ENCODE peak calls at places on chromosomes 11 and 22, in seven cellular contexts. I is BJ, E is progenitor cell of endocrine pancreas, R is GM10248, J is AG10803, S is choroid plexus epithelial cell, T is GM12865. O is an unnamed sample.
A peak's percentile ranks its signal among the peaks of the same experiment; 100 is the strongest.

GRCh38 chr11:45180158-45180887 is 33.9 kb downstream of the PRDM11 start:
- DNase-seq in I (no peak), E (peak; percentile 56), R (no peak), J (no peak), S (peak; percentile 5), T (peak; percentile 31), O (peak; percentile 48)

GRCh38 chr11:5348516-5349194 is 2.7 kb upstream of the OR51B6 start:
- DNase-seq in I (no peak), E (no peak), R (no peak), J (no peak), S (no peak), T (no peak), O (no peak)

GRCh38 chr22:46582281-46582811 is 37.8 kb upstream of the GRAMD4 start:
- DNase-seq in I (no peak), E (no peak), R (no peak), J (no peak), S (no peak), T (no peak), O (no peak)

GRCh38 chr11:71437399-71437798 is 10.8 kb downstream of the DHCR7 start:
- DNase-seq in I (no peak), E (no peak), R (no peak), J (no peak), S (no peak), T (no peak), O (no peak)

GRCh38 chr11:126158054-126158791 is 53.2 kb downstream of the RPUSD4 start:
- DNase-seq in I (no peak), E (no peak), R (no peak), J (no peak), S (no peak), T (no peak), O (no peak)

GRCh38 chr11:66126808-66127555 is 56.9 kb downstream of the PACS1 start:
- DNase-seq in I (peak; percentile 20), E (no peak), R (peak; percentile 41), J (peak; percentile 80), S (peak; percentile 86), T (peak; percentile 84), O (peak; percentile 62)

GRCh38 chr11:30196400-30197206 is 34.2 kb upstream of the FSHB start:
- DNase-seq in I (no peak), E (peak; percentile 70), R (peak; percentile 27), J (peak; percentile 42), S (peak; percentile 66), T (peak; percentile 70), O (peak; percentile 65)

GRCh38 chr11:113147249-113147648 is 167.1 kb upstream of the TTC12 start:
- DNase-seq in I (no peak), E (no peak), R (no peak), J (no peak), S (no peak), T (no peak), O (no peak)

GRCh38 chr11:75659836-75660235 is 9.0 kb downstream of the MAP6 start:
- DNase-seq in I (no peak), E (no peak), R (no peak), J (peak; percentile 16), S (no peak), T (no peak), O (no peak)

GRCh38 chr11:13210424-13210823 is 67.2 kb upstream of the BMAL1 start:
- DNase-seq in I (peak; percentile 26), E (peak; percentile 22), R (no peak), J (peak; percentile 83), S (peak; percentile 86), T (peak; percentile 61), O (peak; percentile 81)

GRCh38 chr11:50174189-50174588 is 141.5 kb downstream of the OR4C45 start:
- DNase-seq in I (no peak), E (no peak), R (no peak), J (peak; percentile 44), S (peak; percentile 9), T (no peak), O (peak; percentile 74)

GRCh38 chr11:119764108-119764874 is 35.3 kb upstream of the NECTIN1 start:
- DNase-seq in I (no peak), E (no peak), R (no peak), J (peak; percentile 69), S (peak; percentile 77), T (no peak), O (no peak)

GRCh38 chr11:129143335-129143734 is 48.8 kb downstream of the ARHGAP32 start:
- DNase-seq in I (peak; percentile 96), E (no peak), R (no peak), J (peak; percentile 97), S (peak; percentile 98), T (no peak), O (peak; percentile 100)

GRCh38 chr11:16959528-16960100 is 54.6 kb downstream of the PLEKHA7 start:
- DNase-seq in I (no peak), E (no peak), R (no peak), J (no peak), S (no peak), T (no peak), O (no peak)

GRCh38 chr11:123163621-123164020 is 31.4 kb downstream of the CLMP start:
- DNase-seq in I (no peak), E (no peak), R (no peak), J (no peak), S (no peak), T (no peak), O (no peak)

GRCh38 chr11:123168955-123169484 is 26.0 kb downstream of the CLMP start:
- DNase-seq in I (no peak), E (no peak), R (no peak), J (no peak), S (peak; percentile 60), T (no peak), O (no peak)

GRCh38 chr11:123164732-123165450 is 30.2 kb downstream of the CLMP start:
- DNase-seq in I (no peak), E (no peak), R (no peak), J (no peak), S (no peak), T (no peak), O (no peak)

GRCh38 chr11:123168236-123168635 is 26.8 kb downstream of the CLMP start:
- DNase-seq in I (no peak), E (no peak), R (no peak), J (peak; percentile 53), S (no peak), T (no peak), O (no peak)

GRCh38 chr11:123166095-123166559 is 28.9 kb downstream of the CLMP start:
- DNase-seq in I (no peak), E (peak; percentile 21), R (no peak), J (peak; percentile 63), S (peak; percentile 95), T (peak; percentile 16), O (peak; percentile 67)
- TF ChIP-seq CTCF in I (peak; percentile 66), E (peak; percentile 69), R (peak; percentile 56), J (peak; percentile 58), S (peak; percentile 89), T (peak; percentile 62), O (peak; percentile 29)

GRCh38 chr11:131975624-131976420 is 605.4 kb downstream of the NTM start:
- DNase-seq in I (no peak), E (no peak), R (no peak), J (no peak), S (no peak), T (no peak), O (no peak)
- TF ChIP-seq CTCF in I (no peak), E (no peak), R (no peak), J (no peak), S (no peak), T (no peak), O (no peak)

GRCh38 chr22:48945621-48946458 is 881.8 kb downstream of the BRD1 start:
- DNase-seq in I (no peak), E (peak; percentile 5), R (no peak), J (no peak), S (no peak), T (no peak), O (no peak)

GRCh38 chr22:48944433-48944755 is 883.3 kb downstream of the BRD1 start:
- DNase-seq in I (no peak), E (peak; percentile 2), R (no peak), J (no peak), S (no peak), T (no peak), O (no peak)

GRCh38 chr22:48942698-48943566 is 884.7 kb downstream of the BRD1 start:
- DNase-seq in I (no peak), E (peak; percentile 3), R (peak; percentile 7), J (no peak), S (no peak), T (no peak), O (no peak)

GRCh38 chr22:48943567-48944432 is 883.9 kb downstream of the BRD1 start:
- DNase-seq in I (no peak), E (peak; percentile 39), R (peak; percentile 7), J (peak; percentile 1), S (no peak), T (no peak), O (no peak)

GRCh38 chr22:48944756-48945620 is 882.7 kb downstream of the BRD1 start:
- DNase-seq in I (no peak), E (peak; percentile 8), R (no peak), J (no peak), S (no peak), T (no peak), O (no peak)
- TF ChIP-seq CTCF in I (no peak), E (no peak), R (no peak), J (no peak), S (no peak), T (no peak), O (no peak)

DNA sequence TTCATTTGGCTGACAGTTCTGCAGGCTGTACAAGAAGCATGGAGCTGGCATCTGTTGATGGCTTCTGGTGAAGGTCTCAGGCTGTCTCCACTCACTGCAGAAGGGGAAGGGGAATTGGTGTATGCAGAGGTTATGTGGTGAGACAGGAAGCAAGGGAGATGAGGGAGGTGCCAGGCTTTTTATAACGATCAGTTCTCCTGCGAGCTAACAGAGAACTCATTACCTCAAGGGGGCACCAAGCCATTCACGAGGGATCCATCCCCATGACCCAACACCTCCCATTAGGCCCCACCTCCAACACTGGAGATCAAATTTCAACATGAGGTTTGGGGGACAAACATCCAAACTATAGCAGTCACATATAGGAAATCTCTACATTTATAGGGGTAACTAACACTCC is 38.7 kb upstream of the E2F8 start:
- DNase-seq in I (no peak), E (no peak), R (no peak), J (no peak), S (no peak), T (peak; percentile 15), O (no peak)
- TF ChIP-seq CTCF in I (no peak), E (no peak), R (no peak), J (no peak), S (peak; percentile 4), T (no peak), O (no peak)

DNA sequence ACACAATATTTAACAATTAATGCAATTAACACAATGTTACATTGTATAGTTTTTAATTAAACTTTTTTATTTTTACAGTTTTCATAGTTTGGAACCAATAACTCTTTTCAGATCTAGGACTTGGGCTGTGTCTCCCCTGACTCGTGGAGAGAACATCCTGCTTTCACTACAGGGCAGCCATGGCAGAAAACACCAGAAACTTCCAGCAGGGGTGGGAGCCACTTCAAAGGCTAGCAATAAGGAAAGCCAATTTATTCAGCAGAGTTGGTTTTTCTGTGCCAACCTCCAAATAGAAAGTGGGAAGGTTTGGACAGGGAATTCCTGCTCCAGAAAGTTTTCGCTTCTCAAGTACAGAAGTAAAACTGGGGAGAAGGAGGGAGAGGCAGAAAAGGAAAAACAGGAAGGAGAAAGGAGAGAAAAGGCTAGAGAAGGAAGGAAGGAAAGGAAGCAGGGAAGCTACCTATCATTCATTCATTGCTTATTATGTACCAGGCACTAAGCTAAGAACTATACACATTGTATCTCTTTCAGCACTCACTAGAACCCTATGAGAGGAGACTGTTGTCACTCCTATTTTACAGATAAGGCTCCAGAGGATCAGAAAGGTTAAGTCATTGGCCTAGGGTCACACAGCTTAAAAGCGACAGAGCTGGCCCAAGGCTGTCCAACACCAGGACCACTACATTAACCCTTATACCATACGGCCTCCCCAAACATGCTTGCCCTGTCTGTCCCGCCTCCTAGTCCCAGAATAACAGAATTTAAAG is 54.8 kb upstream of the CREB3L1 start:
- DNase-seq in I (no peak), E (no peak), R (no peak), J (no peak), S (no peak), T (no peak), O (no peak)
- TF ChIP-seq CTCF in I (no peak), E (no peak), R (no peak), J (peak; percentile 25), S (peak; percentile 20), T (no peak), O (no peak)